ENCODE peak calls at places on chromosomes 7 and 10, in four cellular contexts. L is mesenchymal stem cell, G is left ventricle myocardium inferior, C is stomach. D is an unnamed sample. For H3K4me1, the result is how much of the 10 kb centered on the place peaks cover.

GRCh38 chr10:114261116-114261515 is 22.1 kb downstream of the VWA2 start:
- DNase-seq in C (no peak), L (peak), G (no peak), D (no peak)

GRCh38 chr10:72503241-72503640 is 122.6 kb downstream of the MICU1 start:
- DNase-seq in L (peak), C (no peak), G (no peak), D (no peak)

GRCh38 chr7:81676813-81677212 is 93.0 kb downstream of the HGF start:
- DNase-seq in L (peak), C (no peak), G (no peak), D (no peak)

GRCh38 chr10:5283305-5284158 is 81.2 kb upstream of the UCN3 start:
- DNase-seq in C (peak), G (peak), L (peak), D (peak)

GRCh38 chr10:119602241-119603095 is 5.7 kb upstream of the TIAL1 start:
- DNase-seq in L (peak), G (no peak), C (no peak), D (peak)

GRCh38 chr10:74825371-74826141 is 844 bp upstream of the KAT6B start:
- DNase-seq in L (no peak), C (peak), G (peak), D (no peak)

GRCh38 chr7:66779669-66780408 is 39.3 kb downstream of the RABGEF1 start:
- DNase-seq in L (peak), G (no peak), C (no peak), D (no peak)

GRCh38 chr7:142626420-142627035 is 122.7 kb upstream of the PRSS1 start:
- DNase-seq in C (peak), L (peak), G (no peak), D (no peak)

GRCh38 chr7:29865526-29865925 is 59.2 kb downstream of the WIPF3 start:
- DNase-seq in L (peak), C (peak), G (no peak), D (peak)

GRCh38 chr7:150828384-150828783 is 23.9 kb upstream of the AOC1 start:
- DNase-seq in G (no peak), L (no peak), C (no peak), D (no peak)

GRCh38 chr10:20004087-20004523 is 187.9 kb downstream of the PLXDC2 start:
- DNase-seq in G (peak), C (no peak), L (peak), D (peak)

GRCh38 chr10:62692085-62692484 is 112.4 kb upstream of the ADO start:
- DNase-seq in L (no peak), G (no peak), C (no peak), D (no peak)

GRCh38 chr10:69451784-69452251 is 553 bp downstream of the TSPAN15 start:
- DNase-seq in L (no peak), C (peak), G (no peak), D (no peak)

GRCh38 chr7:113320419-113320818 is 202.1 kb upstream of the SMIM30 start:
- DNase-seq in G (no peak), L (no peak), C (no peak), D (no peak)

GRCh38 chr10:31962826-31963597 is 34.4 kb upstream of the ARHGAP12 start:
- DNase-seq in L (no peak), C (no peak), G (no peak), D (no peak)

GRCh38 chr10:31966681-31967080 is 38.0 kb upstream of the ARHGAP12 start:
- DNase-seq in C (no peak), G (no peak), L (no peak), D (no peak)

GRCh38 chr10:31961675-31962074 is 33.0 kb upstream of the ARHGAP12 start:
- DNase-seq in C (no peak), G (no peak), L (peak), D (no peak)

GRCh38 chr10:31961264-31961663 is 32.6 kb upstream of the ARHGAP12 start:
- DNase-seq in C (peak), G (no peak), L (no peak), D (no peak)

DNA sequence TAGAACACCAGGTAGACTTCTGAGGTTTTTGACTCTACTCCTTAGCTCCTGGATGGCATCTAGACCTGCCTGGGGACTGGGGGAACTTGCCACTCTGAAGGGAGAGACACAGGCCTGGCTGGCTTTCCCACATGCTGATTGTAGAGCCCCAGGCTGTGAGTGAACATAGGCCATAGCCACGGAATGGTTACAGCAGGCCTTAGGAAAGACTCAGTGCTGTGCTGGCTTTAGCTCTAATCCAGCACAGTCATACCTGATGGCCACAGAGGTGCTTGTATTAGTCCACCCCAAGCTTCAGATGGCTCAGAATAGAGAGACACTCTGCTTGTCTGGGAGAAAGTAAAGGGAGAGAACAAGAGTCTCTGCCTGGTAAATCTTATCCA is 35.0 kb upstream of the ARHGAP12 start:
- DNase-seq in L (no peak), C (no peak), G (no peak), D (no peak)
- H3K4me1 ChIP-seq in L (under half), C (under half), G (under half), D (under half)

GRCh38 chr7:155867280-155867679 is 55.0 kb upstream of the SHH start:
- DNase-seq in C (peak), L (no peak), G (no peak), D (no peak)
- H3K4me1 ChIP-seq in C (under half), L (under half), G (under half), D (under half)

DNA sequence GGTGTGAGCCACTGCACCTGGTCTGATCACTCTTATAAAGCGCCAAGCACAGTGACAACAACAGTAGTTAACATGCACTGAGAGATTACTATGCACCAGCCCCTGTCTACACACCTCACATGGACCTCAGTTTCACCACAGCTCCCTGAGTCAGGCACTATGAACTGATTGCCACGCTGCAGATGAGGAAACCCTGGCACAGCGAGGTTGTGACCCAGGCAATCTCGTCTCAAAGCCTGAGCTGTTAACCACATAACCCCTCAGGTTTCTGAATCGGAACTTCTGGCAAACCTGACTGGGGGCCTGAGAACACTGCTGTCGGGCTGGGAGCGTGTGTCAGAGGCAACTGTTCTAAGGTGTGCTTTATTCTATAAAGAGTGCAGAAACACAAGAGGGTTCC is 150.8 kb downstream of the RNF216 start:
- DNase-seq in L (peak), G (no peak), C (no peak), D (no peak)
- H3K4me1 ChIP-seq in L (under half), G (half or more), C (under half), D (under half)

GRCh38 chr10:70590663-70591416 is 11.7 kb downstream of the PRF1 start:
- DNase-seq in C (peak), L (no peak), G (no peak), D (no peak)
- H3K4me1 ChIP-seq in C (under half), L (under half), G (under half), D (under half)

GRCh38 chr10:101056365-101057151 is 5.2 kb upstream of the KAZALD1 start:
- DNase-seq in G (no peak), L (no peak), C (no peak), D (no peak)
- H3K4me1 ChIP-seq in G (under half), L (under half), C (under half), D (under half)

DNA sequence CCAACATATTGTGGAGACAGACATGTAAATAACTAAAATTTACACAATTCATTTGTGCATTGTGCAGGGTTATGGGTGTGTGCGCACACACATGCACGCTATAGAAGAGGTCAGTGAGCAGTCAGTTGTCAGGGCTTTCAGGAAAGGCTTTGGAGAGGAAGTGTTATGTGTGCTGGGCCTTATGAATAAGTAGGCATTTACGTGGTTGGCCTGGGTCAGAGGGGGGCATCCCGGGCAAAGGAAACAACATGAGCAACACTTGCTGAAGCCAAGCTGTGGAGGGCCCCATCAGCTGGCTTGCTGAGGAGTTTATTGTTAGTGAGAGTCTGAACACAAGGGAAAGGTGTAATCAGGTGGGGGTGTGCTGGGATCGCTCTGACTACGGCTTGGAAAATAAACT is 4.2 kb downstream of the PRXL2A start:
- DNase-seq in L (no peak), C (no peak), G (no peak), D (no peak)
- H3K4me1 ChIP-seq in L (under half), C (under half), G (half or more), D (under half)

DNA sequence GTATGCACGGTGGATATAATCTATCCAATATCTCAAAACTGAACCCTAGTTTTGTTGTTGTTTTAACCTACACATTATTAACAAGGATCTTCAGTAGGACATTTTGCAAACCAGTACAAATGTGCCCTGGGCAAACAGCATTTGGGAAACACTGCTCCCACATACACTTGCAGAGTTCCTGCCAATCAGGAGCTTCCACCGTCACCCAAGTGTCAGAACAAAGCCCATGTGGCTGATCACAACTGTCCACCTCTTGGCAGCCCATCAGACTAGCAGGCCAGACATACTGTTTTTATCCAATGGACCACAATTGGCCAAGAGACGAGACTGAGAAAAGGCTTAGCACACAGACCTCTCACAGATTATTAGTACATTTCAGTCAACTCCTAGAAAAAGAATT is 200.4 kb downstream of the FAM107B start:
- DNase-seq in C (no peak), G (no peak), L (no peak), D (no peak)
- H3K4me1 ChIP-seq in C (half or more), G (under half), L (under half), D (under half)

GRCh38 chr10:25294032-25294926 is 119.5 kb downstream of the GPR158 start:
- DNase-seq in L (peak), G (no peak), C (no peak), D (no peak)
- H3K4me1 ChIP-seq in L (under half), G (under half), C (under half), D (under half)

D was measured in right atrium auricular region.